ENCODE peak calls at places on chromosomes 6 and 20, in five cellular contexts. One of them, this sample, is unnamed. For H3K4me1, the result is how much of the 10 kb centered on the place peaks cover.

GRCh38 chr20:11128131-11128831 is 454.5 kb upstream of the JAG1 start:
- DNase-seq in mesendoderm: no peak
- DNase-seq in body of pancreas: no peak
- DNase-seq in foreskin keratinocyte: no peak
- DNase-seq in neural progenitor cell: no peak
- DNase-seq in this sample: no peak

GRCh38 chr6:131946992-131947955 is 3.9 kb downstream of the CCN2 start:
- DNase-seq in neural progenitor cell: no peak
- DNase-seq in mesendoderm: peak
- DNase-seq in foreskin keratinocyte: peak
- DNase-seq in body of pancreas: no peak
- DNase-seq in this sample: no peak

GRCh38 chr6:125974214-125974866 is 12.0 kb upstream of the TRMT11 start:
- DNase-seq in foreskin keratinocyte: peak
- DNase-seq in neural progenitor cell: peak
- DNase-seq in mesendoderm: no peak
- DNase-seq in body of pancreas: no peak
- DNase-seq in this sample: no peak

GRCh38 chr6:22240025-22240424 is 56.8 kb downstream of the PRL start:
- DNase-seq in body of pancreas: no peak
- DNase-seq in neural progenitor cell: no peak
- DNase-seq in foreskin keratinocyte: no peak
- DNase-seq in mesendoderm: no peak
- DNase-seq in this sample: no peak

GRCh38 chr6:33294086-33294823 is 4.5 kb downstream of the RGL2 start:
- DNase-seq in neural progenitor cell: no peak
- DNase-seq in mesendoderm: no peak
- DNase-seq in body of pancreas: no peak
- DNase-seq in foreskin keratinocyte: no peak
- DNase-seq in this sample: no peak

GRCh38 chr20:11366660-11367059 is 551.0 kb upstream of the BTBD3 start:
- DNase-seq in foreskin keratinocyte: peak
- DNase-seq in mesendoderm: no peak
- DNase-seq in neural progenitor cell: no peak
- DNase-seq in body of pancreas: no peak
- DNase-seq in this sample: no peak

GRCh38 chr20:23223908-23224307 is 126.7 kb upstream of the NXT1 start:
- DNase-seq in foreskin keratinocyte: no peak
- DNase-seq in mesendoderm: no peak
- DNase-seq in body of pancreas: no peak
- DNase-seq in neural progenitor cell: no peak
- DNase-seq in this sample: no peak

GRCh38 chr20:11375966-11376365 is 541.7 kb upstream of the BTBD3 start:
- DNase-seq in body of pancreas: no peak
- DNase-seq in neural progenitor cell: no peak
- DNase-seq in foreskin keratinocyte: peak
- DNase-seq in mesendoderm: no peak
- DNase-seq in this sample: no peak

GRCh38 chr6:138815797-138816528 is 20.1 kb downstream of the ECT2L start:
- DNase-seq in mesendoderm: peak
- DNase-seq in neural progenitor cell: peak
- DNase-seq in foreskin keratinocyte: peak
- DNase-seq in body of pancreas: peak
- DNase-seq in this sample: no peak

GRCh38 chr6:90296346-90297123 is at the start of gene BACH2:
- DNase-seq in mesendoderm: peak
- DNase-seq in foreskin keratinocyte: peak
- DNase-seq in body of pancreas: peak
- DNase-seq in neural progenitor cell: peak
- DNase-seq in this sample: peak

GRCh38 chr20:3380228-3381070 is 27.0 kb downstream of the DNAAF9 start:
- DNase-seq in body of pancreas: no peak
- DNase-seq in foreskin keratinocyte: no peak
- DNase-seq in mesendoderm: peak
- DNase-seq in neural progenitor cell: peak
- DNase-seq in this sample: no peak

GRCh38 chr6:154822947-154823558 is 89.8 kb downstream of the SCAF8 start:
- DNase-seq in neural progenitor cell: no peak
- DNase-seq in mesendoderm: no peak
- DNase-seq in body of pancreas: no peak
- DNase-seq in foreskin keratinocyte: no peak
- DNase-seq in this sample: no peak

GRCh38 chr6:142592876-142593275 is 291.1 kb downstream of the ADGRG6 start:
- DNase-seq in neural progenitor cell: no peak
- DNase-seq in body of pancreas: no peak
- DNase-seq in foreskin keratinocyte: peak
- DNase-seq in mesendoderm: no peak
- DNase-seq in this sample: no peak

GRCh38 chr20:49496043-49496442 is 13.6 kb upstream of the KCNB1 start:
- DNase-seq in neural progenitor cell: no peak
- DNase-seq in foreskin keratinocyte: no peak
- DNase-seq in body of pancreas: no peak
- DNase-seq in mesendoderm: no peak
- DNase-seq in this sample: no peak

GRCh38 chr20:1830240-1830639 is 65.0 kb upstream of the SIRPA start:
- DNase-seq in neural progenitor cell: no peak
- DNase-seq in body of pancreas: peak
- DNase-seq in foreskin keratinocyte: peak
- DNase-seq in mesendoderm: peak
- DNase-seq in this sample: no peak

GRCh38 chr6:39072830-39073229 is 24.2 kb downstream of the GLP1R start:
- DNase-seq in mesendoderm: no peak
- DNase-seq in body of pancreas: no peak
- DNase-seq in neural progenitor cell: no peak
- DNase-seq in foreskin keratinocyte: no peak
- DNase-seq in this sample: no peak

GRCh38 chr6:79335133-79335674 is 100.7 kb upstream of the HMGN3 start:
- DNase-seq in mesendoderm: no peak
- DNase-seq in foreskin keratinocyte: no peak
- DNase-seq in neural progenitor cell: no peak
- DNase-seq in body of pancreas: no peak
- DNase-seq in this sample: no peak

GRCh38 chr20:22402990-22403859 is 181.1 kb downstream of the FOXA2 start:
- DNase-seq in neural progenitor cell: peak
- DNase-seq in mesendoderm: peak
- DNase-seq in foreskin keratinocyte: peak
- DNase-seq in body of pancreas: no peak
- DNase-seq in this sample: no peak

GRCh38 chr6:44297063-44298038 is 15.8 kb downstream of the AARS2 start:
- DNase-seq in body of pancreas: peak
- DNase-seq in mesendoderm: peak
- DNase-seq in foreskin keratinocyte: no peak
- DNase-seq in neural progenitor cell: peak
- DNase-seq in this sample: peak

GRCh38 chr6:72968704-72969103 is 256.6 kb downstream of the KHDC1L start:
- DNase-seq in neural progenitor cell: no peak
- DNase-seq in foreskin keratinocyte: peak
- DNase-seq in body of pancreas: no peak
- DNase-seq in mesendoderm: peak
- DNase-seq in this sample: no peak

GRCh38 chr6:37580164-37580955 is 80.7 kb upstream of the CCDC167 start:
- DNase-seq in mesendoderm: no peak
- DNase-seq in body of pancreas: no peak
- DNase-seq in neural progenitor cell: no peak
- DNase-seq in foreskin keratinocyte: no peak
- DNase-seq in this sample: no peak

GRCh38 chr20:35899064-35899463 is 55.2 kb downstream of the SCAND1 start:
- DNase-seq in foreskin keratinocyte: no peak
- DNase-seq in body of pancreas: no peak
- DNase-seq in mesendoderm: no peak
- DNase-seq in neural progenitor cell: no peak
- DNase-seq in this sample: no peak

GRCh38 chr20:58069796-58070663 is 158.4 kb downstream of the ANKRD60 start:
- DNase-seq in foreskin keratinocyte: no peak
- DNase-seq in body of pancreas: no peak
- DNase-seq in mesendoderm: no peak
- DNase-seq in neural progenitor cell: no peak
- DNase-seq in this sample: no peak

GRCh38 chr20:62171245-62171644 is 11.6 kb upstream of the MTG2 start:
- DNase-seq in neural progenitor cell: no peak
- DNase-seq in foreskin keratinocyte: no peak
- DNase-seq in mesendoderm: no peak
- DNase-seq in body of pancreas: no peak
- DNase-seq in this sample: no peak
- H3K27ac ChIP-seq in neural progenitor cell: no peak
- H3K27ac ChIP-seq in foreskin keratinocyte: no peak
- H3K27ac ChIP-seq in mesendoderm: no peak
- H3K27ac ChIP-seq in body of pancreas: no peak
- H3K27ac ChIP-seq in this sample: no peak

GRCh38 chr20:47501483-47502270 is at the start of gene NCOA3:
- DNase-seq in foreskin keratinocyte: peak
- DNase-seq in body of pancreas: peak
- DNase-seq in neural progenitor cell: peak
- DNase-seq in mesendoderm: peak
- DNase-seq in this sample: peak

GRCh38 chr20:47501117-47501482 is 587 bp upstream of the NCOA3 start:
- DNase-seq in body of pancreas: no peak
- DNase-seq in neural progenitor cell: no peak
- DNase-seq in mesendoderm: no peak
- DNase-seq in foreskin keratinocyte: no peak
- DNase-seq in this sample: no peak

GRCh38 chr20:47502271-47502730 is 614 bp downstream of the NCOA3 start:
- DNase-seq in body of pancreas: peak
- DNase-seq in mesendoderm: peak
- DNase-seq in neural progenitor cell: peak
- DNase-seq in foreskin keratinocyte: no peak
- DNase-seq in this sample: peak

GRCh38 chr20:47502801-47503239 is 1.1 kb downstream of the NCOA3 start:
- DNase-seq in neural progenitor cell: peak
- DNase-seq in body of pancreas: peak
- DNase-seq in foreskin keratinocyte: no peak
- DNase-seq in mesendoderm: peak
- DNase-seq in this sample: no peak

DNA sequence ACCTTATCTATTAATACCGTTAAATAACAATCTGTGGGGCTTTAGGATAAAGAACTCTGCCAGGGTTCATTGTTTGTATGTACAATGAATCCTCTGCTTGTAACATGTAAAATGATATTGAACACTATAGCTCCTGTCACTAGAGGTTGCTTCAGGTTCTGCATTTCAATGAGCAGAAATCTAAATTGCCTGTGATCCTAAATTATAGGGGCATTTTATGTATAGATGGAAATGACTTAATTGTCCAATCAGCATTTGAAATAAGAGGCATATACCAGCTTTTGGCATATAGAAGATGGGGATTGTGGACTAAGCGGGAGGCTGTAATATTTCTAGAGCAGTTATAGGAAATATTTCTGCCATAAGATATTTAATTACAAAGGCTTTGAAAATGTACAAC is 2.0 kb downstream of the NCOA3 start:
- DNase-seq in body of pancreas: no peak
- DNase-seq in mesendoderm: no peak
- DNase-seq in neural progenitor cell: no peak
- DNase-seq in foreskin keratinocyte: no peak
- DNase-seq in this sample: no peak
- H3K4me1 ChIP-seq in body of pancreas: under half
- H3K4me1 ChIP-seq in mesendoderm: under half
- H3K4me1 ChIP-seq in neural progenitor cell: under half
- H3K4me1 ChIP-seq in foreskin keratinocyte: under half
- H3K4me1 ChIP-seq in this sample: under half

GRCh38 chr20:32227316-32227715 is 19.6 kb downstream of the POFUT1 start:
- DNase-seq in body of pancreas: no peak
- DNase-seq in mesendoderm: no peak
- DNase-seq in foreskin keratinocyte: no peak
- DNase-seq in neural progenitor cell: no peak
- DNase-seq in this sample: no peak
- H3K27ac ChIP-seq in body of pancreas: peak
- H3K27ac ChIP-seq in mesendoderm: no peak
- H3K27ac ChIP-seq in foreskin keratinocyte: no peak
- H3K27ac ChIP-seq in neural progenitor cell: no peak
- H3K27ac ChIP-seq in this sample: peak

GRCh38 chr20:358891-359555 is 12.1 kb downstream of the NRSN2 start:
- DNase-seq in foreskin keratinocyte: no peak
- DNase-seq in neural progenitor cell: no peak
- DNase-seq in mesendoderm: no peak
- DNase-seq in body of pancreas: no peak
- DNase-seq in this sample: no peak

GRCh38 chr20:364905-365794 is 15.4 kb upstream of the TRIB3 start:
- DNase-seq in mesendoderm: peak
- DNase-seq in body of pancreas: no peak
- DNase-seq in foreskin keratinocyte: peak
- DNase-seq in neural progenitor cell: no peak
- DNase-seq in this sample: no peak

GRCh38 chr20:363319-364078 is 16.6 kb downstream of the NRSN2 start:
- DNase-seq in mesendoderm: no peak
- DNase-seq in body of pancreas: no peak
- DNase-seq in foreskin keratinocyte: peak
- DNase-seq in neural progenitor cell: no peak
- DNase-seq in this sample: peak

GRCh38 chr20:361562-361961 is 14.7 kb downstream of the NRSN2 start:
- DNase-seq in mesendoderm: no peak
- DNase-seq in neural progenitor cell: no peak
- DNase-seq in foreskin keratinocyte: no peak
- DNase-seq in body of pancreas: no peak
- DNase-seq in this sample: no peak

DNA sequence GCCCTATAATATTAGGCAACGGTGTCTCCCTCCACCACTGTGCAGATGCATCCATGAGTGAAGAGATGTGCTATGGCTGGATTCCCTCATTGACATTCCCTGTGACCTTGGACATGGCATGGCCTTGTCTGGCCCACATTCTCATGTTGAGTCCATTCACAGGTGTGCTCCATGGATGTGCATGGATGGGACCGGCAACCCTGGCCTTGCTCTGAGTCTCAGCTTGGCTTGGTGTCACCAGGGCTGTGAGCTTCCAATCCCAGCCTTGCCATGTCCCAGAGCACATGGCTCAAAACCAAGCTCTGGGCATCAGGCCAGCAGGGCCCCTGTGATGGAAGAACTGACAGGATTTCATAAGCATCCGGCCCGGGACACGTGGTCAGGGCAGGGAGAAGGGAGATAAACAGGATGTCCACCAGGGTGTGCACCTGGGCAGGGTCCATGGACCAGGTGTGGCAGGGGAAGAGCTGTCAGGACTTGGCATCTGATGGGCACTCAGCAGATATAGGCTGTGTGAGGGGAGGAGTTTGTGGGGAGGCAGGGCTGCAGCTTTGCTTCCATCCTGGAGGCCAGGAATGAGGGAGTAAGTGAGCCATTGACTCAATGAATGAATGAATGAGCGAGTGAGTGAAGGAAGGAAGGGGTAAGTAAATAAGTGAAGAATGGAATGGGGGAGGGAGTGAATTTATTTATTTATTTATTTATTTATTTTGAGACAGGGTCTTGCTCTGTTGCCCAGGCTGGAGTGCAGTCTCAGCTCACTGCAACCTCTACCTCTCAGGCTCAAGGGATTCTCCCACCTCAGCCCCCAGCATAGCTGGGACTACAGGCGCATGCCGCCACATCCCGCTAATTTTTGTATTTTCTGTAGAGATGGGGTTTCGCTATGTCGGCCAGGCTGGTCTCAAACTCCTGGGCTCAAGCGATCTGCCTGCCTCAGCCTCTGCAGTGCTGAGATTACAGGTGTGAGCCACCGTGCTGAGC is 15.7 kb downstream of the NRSN2 start:
- DNase-seq in foreskin keratinocyte: peak
- DNase-seq in body of pancreas: peak
- DNase-seq in neural progenitor cell: no peak
- DNase-seq in mesendoderm: peak
- DNase-seq in this sample: peak
- H3K4me1 ChIP-seq in foreskin keratinocyte: under half
- H3K4me1 ChIP-seq in body of pancreas: under half
- H3K4me1 ChIP-seq in neural progenitor cell: under half
- H3K4me1 ChIP-seq in mesendoderm: under half
- H3K4me1 ChIP-seq in this sample: under half

This sample was measured in lower lobe of right lung.